ENCODE peak calls at places on chromosomes 5 and 9, in six cellular contexts. F is IMR-90, Z is pancreas, J is endothelial cell, I is B cell, W is BE2C. Y is an unnamed sample.

GRCh38 chr9:6428940-6429889 is 16.2 kb downstream of the UHRF2 start:
- DNase-seq in F (no peak), Z (no peak), J (no peak), I (peak), W (no peak), Y (no peak)

GRCh38 chr5:57832873-57833272 is 350.3 kb upstream of the ACTBL2 start:
- DNase-seq in F (no peak), Z (no peak), J (no peak), I (no peak), W (no peak), Y (no peak)

GRCh38 chr5:132489051-132489770 is 1.4 kb downstream of the IRF1 start:
- DNase-seq in F (no peak), Z (no peak), J (no peak), I (peak), W (no peak), Y (no peak)

GRCh38 chr9:70581214-70581966 is 166.9 kb upstream of the KLF9 start:
- DNase-seq in F (no peak), Z (no peak), J (no peak), I (no peak), W (no peak), Y (no peak)

GRCh38 chr9:14383296-14383695 is 69.4 kb upstream of the NFIB start:
- DNase-seq in F (no peak), Z (no peak), J (no peak), I (no peak), W (no peak), Y (no peak)

GRCh38 chr9:107336718-107337360 is 53.8 kb downstream of the RAD23B start:
- DNase-seq in F (peak), Z (no peak), J (no peak), I (no peak), W (no peak), Y (no peak)

GRCh38 chr5:1385395-1386273 is 40.7 kb upstream of the CLPTM1L start:
- DNase-seq in F (peak), Z (peak), J (peak), I (peak), W (peak), Y (peak)

GRCh38 chr5:54021413-54022155 is 288.8 kb downstream of the ARL15 start:
- DNase-seq in F (peak), Z (no peak), J (no peak), I (no peak), W (no peak), Y (no peak)

GRCh38 chr9:18865542-18865941 is 167.5 kb downstream of the SAXO1 start:
- DNase-seq in F (peak), Z (no peak), J (no peak), I (no peak), W (no peak), Y (no peak)

GRCh38 chr9:122203995-122204394 is 24.8 kb downstream of the LHX6 start:
- DNase-seq in F (no peak), Z (no peak), J (no peak), I (no peak), W (no peak), Y (no peak)

GRCh38 chr5:55625913-55626312 is 86.2 kb downstream of the SLC38A9 start:
- DNase-seq in F (no peak), Z (no peak), J (no peak), I (no peak), W (no peak), Y (no peak)

GRCh38 chr5:50320131-50320749 is 120.8 kb downstream of the EMB start:
- DNase-seq in F (no peak), Z (no peak), J (no peak), I (no peak), W (no peak), Y (no peak)

GRCh38 chr9:118023649-118024048 is 319.4 kb downstream of the TLR4 start:
- DNase-seq in F (no peak), Z (no peak), J (no peak), I (no peak), W (no peak), Y (no peak)

GRCh38 chr5:66494437-66494836 is 101.8 kb upstream of the MAST4 start:
- DNase-seq in F (no peak), Z (no peak), J (no peak), I (peak), W (no peak), Y (peak)

GRCh38 chr9:132049323-132049882 is 30.3 kb downstream of the MED27 start:
- DNase-seq in F (no peak), Z (no peak), J (no peak), I (no peak), W (no peak), Y (no peak)

GRCh38 chr5:169988947-169989346 is 8.7 kb upstream of the INSYN2B start:
- DNase-seq in F (peak), Z (no peak), J (no peak), I (no peak), W (no peak), Y (no peak)

GRCh38 chr5:91016954-91017690 is 366.0 kb downstream of the ARRDC3 start:
- DNase-seq in F (peak), Z (no peak), J (no peak), I (no peak), W (no peak), Y (no peak)

GRCh38 chr5:138697720-138698360 is 55.4 kb upstream of the CTNNA1 start:
- DNase-seq in F (no peak), Z (no peak), J (no peak), I (no peak), W (peak), Y (no peak)

GRCh38 chr9:134964271-134964670 is 46.6 kb upstream of the FCN1 start:
- DNase-seq in F (no peak), Z (peak), J (no peak), I (no peak), W (no peak), Y (no peak)

GRCh38 chr9:124468061-124468740 is 17.9 kb downstream of the ADGRD2 start:
- DNase-seq in F (no peak), Z (peak), J (no peak), I (no peak), W (no peak), Y (no peak)

GRCh38 chr9:97934321-97935115 is 3.5 kb downstream of the HEMGN start:
- DNase-seq in F (no peak), Z (no peak), J (no peak), I (no peak), W (no peak), Y (no peak)

GRCh38 chr5:131952286-131952857 is 6.9 kb upstream of the MEIKIN start:
- DNase-seq in F (peak), Z (no peak), J (no peak), I (no peak), W (no peak), Y (no peak)

GRCh38 chr5:64156276-64156675 is 9.4 kb upstream of the RNF180 start:
- DNase-seq in F (no peak), Z (no peak), J (no peak), I (no peak), W (no peak), Y (no peak)

GRCh38 chr5:110401881-110402280 is 324.6 kb downstream of the TMEM232 start:
- DNase-seq in F (no peak), Z (no peak), J (no peak), I (no peak), W (no peak), Y (no peak)

GRCh38 chr9:101458955-101459631 is 23.5 kb upstream of the ALDOB start:
- DNase-seq in F (peak), Z (no peak), J (peak), I (peak), W (peak), Y (no peak)

GRCh38 chr5:119694284-119694683 is 64.9 kb downstream of the FAM170A start:
- DNase-seq in F (no peak), Z (no peak), J (no peak), I (no peak), W (no peak), Y (no peak)

GRCh38 chr5:102638912-102639652 is 116.0 kb upstream of the PAM start:
- DNase-seq in F (no peak), Z (no peak), J (no peak), I (no peak), W (no peak), Y (no peak)

GRCh38 chr5:15249152-15249551 is 250.8 kb upstream of the FBXL7 start:
- DNase-seq in F (peak), Z (no peak), J (no peak), I (no peak), W (no peak), Y (no peak)

GRCh38 chr5:112189328-112189840 is 229.7 kb downstream of the EPB41L4A start:
- DNase-seq in F (no peak), Z (no peak), J (no peak), I (no peak), W (no peak), Y (no peak)

GRCh38 chr9:34620061-34620994 is at the start of gene DCTN3:
- DNase-seq in F (peak), Z (peak), J (peak), I (peak), W (peak), Y (peak)

GRCh38 chr5:99644822-99645221 is 716.0 kb upstream of the CHD1 start:
- DNase-seq in F (no peak), Z (no peak), J (no peak), I (no peak), W (no peak), Y (no peak)

GRCh38 chr5:129001831-129002626 is 36.7 kb downstream of the SLC27A6 start:
- DNase-seq in F (no peak), Z (no peak), J (no peak), I (no peak), W (no peak), Y (no peak)

DNA sequence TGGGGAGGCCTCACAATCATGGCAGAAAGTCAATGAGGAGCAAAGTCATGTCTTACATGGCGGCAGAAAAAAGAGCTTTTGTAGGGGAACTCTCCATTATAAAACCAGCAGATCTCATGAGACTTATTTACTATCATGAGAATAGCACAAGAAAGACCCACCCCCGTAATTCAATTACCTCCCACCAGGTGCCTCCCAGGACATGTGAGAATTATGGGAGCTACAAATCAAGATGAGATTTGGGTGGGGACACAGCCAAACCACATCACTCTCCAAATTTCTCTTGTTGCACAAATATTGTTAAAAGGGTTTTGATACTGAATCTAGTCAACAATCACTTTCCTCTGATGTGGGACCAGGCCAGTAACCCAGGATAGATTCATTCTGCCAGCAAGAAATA is 1176.1 kb downstream of the CDH9 start:
- DNase-seq in F (no peak), Z (no peak), J (no peak), I (no peak), W (peak), Y (no peak)
- TF ChIP-seq CTCF in F (no peak), Z (no peak), J (peak), I (no peak), W (peak), Y (no peak)

GRCh38 chr5:139884734-139885133 is 89.1 kb downstream of the PSD2 start:
- DNase-seq in F (no peak), Z (no peak), J (no peak), I (no peak), W (no peak), Y (no peak)
- TF ChIP-seq CTCF in F (no peak), Z (no peak), J (no peak), I (no peak), W (no peak), Y (no peak)

DNA sequence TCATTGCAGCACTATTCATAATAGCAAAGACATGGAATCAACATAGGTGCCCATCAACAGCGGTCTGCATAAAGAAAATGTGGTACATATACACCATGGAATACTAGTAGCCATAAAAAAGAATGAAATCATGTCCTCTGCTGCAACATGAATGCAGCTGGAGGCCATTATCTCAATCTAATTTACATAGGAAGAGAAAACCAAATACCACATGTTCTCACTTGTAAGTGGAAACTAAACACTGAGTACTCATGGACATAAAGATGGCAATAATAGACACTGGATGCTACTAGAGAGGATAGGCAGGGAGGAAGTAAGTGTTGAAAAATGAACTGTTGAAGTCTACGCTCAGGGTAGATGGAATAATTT is 203.9 kb upstream of the CDH9 start:
- DNase-seq in F (no peak), Z (no peak), J (no peak), I (no peak), W (no peak), Y (no peak)
- TF ChIP-seq CTCF in F (no peak), Z (no peak), J (no peak), I (no peak), W (no peak), Y (no peak)

DNA sequence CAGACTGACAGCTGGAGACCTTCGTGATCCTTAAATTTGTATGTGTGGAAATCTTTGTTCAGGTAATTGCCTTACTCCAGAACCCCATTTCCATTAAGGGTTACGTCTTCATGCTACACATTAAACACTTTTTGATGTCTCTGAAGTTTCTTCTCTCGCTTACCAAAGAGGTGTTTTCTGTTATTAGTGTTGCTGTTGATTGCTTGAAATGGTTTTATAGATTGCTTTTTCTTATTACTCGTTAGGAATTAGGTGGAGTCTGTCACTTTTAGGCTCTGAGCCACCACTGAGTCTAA is 62.3 kb upstream of the PPARGC1B start:
- DNase-seq in F (no peak), Z (no peak), J (no peak), I (no peak), W (no peak), Y (no peak)
- TF ChIP-seq CTCF in F (no peak), Z (no peak), J (peak), I (peak), W (no peak), Y (peak)

GRCh38 chr9:31500422-31500821 is 884.0 kb upstream of the ACO1 start:
- DNase-seq in F (no peak), Z (no peak), J (no peak), I (no peak), W (no peak), Y (no peak)
- TF ChIP-seq CTCF in F (no peak), Z (no peak), J (no peak), I (no peak), W (no peak), Y (no peak)

GRCh38 chr5:135332519-135333150 is 66.4 kb downstream of the MACROH2A1 start:
- DNase-seq in F (peak), Z (no peak), J (no peak), I (peak), W (no peak), Y (no peak)
- TF ChIP-seq CTCF in F (peak), Z (no peak), J (peak), I (peak), W (peak), Y (peak)

DNA sequence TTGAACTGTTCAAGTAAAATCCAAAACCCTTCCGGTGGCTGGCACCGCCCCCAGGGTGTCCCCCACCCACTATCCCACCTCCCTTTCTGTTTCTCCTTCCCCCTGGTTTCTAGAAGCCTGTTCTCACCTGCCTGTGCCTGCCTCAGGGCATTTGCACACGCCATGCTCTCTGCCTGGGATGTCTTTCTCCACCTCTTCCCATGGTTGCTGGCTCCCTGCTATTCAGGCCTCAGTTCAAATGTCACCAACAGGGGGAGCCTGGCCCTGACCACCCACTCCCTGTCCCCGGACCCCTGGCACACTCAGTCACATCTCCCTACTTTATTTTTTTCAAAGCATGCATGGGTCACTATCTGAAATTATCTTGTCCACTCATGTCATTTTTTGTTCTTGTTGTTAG is 39.9 kb upstream of the EEIG1 start:
- DNase-seq in F (no peak), Z (no peak), J (no peak), I (no peak), W (no peak), Y (peak)
- TF ChIP-seq CTCF in F (peak), Z (no peak), J (no peak), I (no peak), W (peak), Y (no peak)

GRCh38 chr9:130998596-130999264 is 10.2 kb upstream of the LAMC3 start:
- DNase-seq in F (no peak), Z (no peak), J (no peak), I (no peak), W (no peak), Y (no peak)

GRCh38 chr9:130999265-130999623 is 9.7 kb upstream of the LAMC3 start:
- DNase-seq in F (no peak), Z (no peak), J (no peak), I (no peak), W (no peak), Y (no peak)

GRCh38 chr9:130996672-130997394 is 12.1 kb upstream of the LAMC3 start:
- DNase-seq in F (no peak), Z (no peak), J (no peak), I (no peak), W (no peak), Y (no peak)

GRCh38 chr9:130997395-130997684 is 11.6 kb upstream of the LAMC3 start:
- DNase-seq in F (no peak), Z (no peak), J (no peak), I (no peak), W (no peak), Y (no peak)

DNA sequence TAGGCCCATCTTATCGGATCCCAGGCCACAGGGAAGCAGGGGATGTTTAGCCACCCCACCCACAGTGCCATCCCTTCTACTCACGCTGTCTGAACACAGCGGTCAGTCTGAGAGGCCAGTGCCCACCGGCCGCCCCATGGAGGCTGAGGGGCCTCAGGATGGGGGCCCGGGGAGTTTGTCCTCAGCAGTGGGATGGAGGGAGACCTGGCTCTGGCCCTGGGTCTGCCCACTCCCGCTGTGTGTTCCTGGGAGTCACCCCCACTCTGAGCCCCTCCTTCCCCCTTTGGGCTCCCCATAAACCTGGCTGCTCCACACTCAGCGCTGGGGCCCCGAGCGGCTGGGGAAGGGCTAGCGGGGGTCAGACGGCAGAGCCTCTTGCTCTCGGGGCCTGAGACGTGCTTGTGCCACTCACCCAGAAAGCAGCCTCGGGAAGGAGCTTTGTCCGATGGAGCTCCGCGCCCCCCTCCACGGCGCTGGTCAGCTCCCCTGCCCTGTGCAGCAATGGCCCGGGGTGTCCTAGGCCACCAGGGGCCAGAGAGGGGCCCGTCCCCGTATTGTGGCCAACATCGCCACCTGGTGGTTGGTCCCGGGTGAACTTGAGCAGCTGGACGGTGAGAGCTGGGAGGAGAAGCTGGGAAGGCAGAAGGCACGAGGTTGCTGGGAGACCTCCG is 10.9 kb upstream of the LAMC3 start:
- DNase-seq in F (peak), Z (peak), J (peak), I (peak), W (peak), Y (peak)
- TF ChIP-seq CTCF in F (peak), Z (peak), J (peak), I (no peak), W (peak), Y (peak)